ENCODE peak calls at places on chromosomes 1 and 21, in eight cellular contexts. One of them, this sample, is unnamed.

GRCh38 chr21:45537111-45537745 is 5.0 kb downstream of the SLC19A1 start:
- DNase-seq in mucosa of descending colon: no peak
- DNase-seq in hepatocyte: no peak
- DNase-seq in fibroblast of lung: no peak
- DNase-seq in Panc1: no peak
- DNase-seq in heart right ventricle: no peak
- DNase-seq in cardiac muscle cell: no peak
- DNase-seq in GM23338: no peak
- DNase-seq in this sample: no peak

GRCh38 chr1:74767490-74767889 is 34.5 kb downstream of the TYW3 start:
- DNase-seq in mucosa of descending colon: no peak
- DNase-seq in GM23338: peak; percentile 86
- DNase-seq in fibroblast of lung: no peak
- DNase-seq in heart right ventricle: no peak
- DNase-seq in Panc1: peak; percentile 2
- DNase-seq in hepatocyte: no peak
- DNase-seq in cardiac muscle cell: no peak
- DNase-seq in this sample: no peak

GRCh38 chr1:103273106-103273505 is 164.8 kb upstream of the COL11A1 start:
- DNase-seq in heart right ventricle: no peak
- DNase-seq in cardiac muscle cell: no peak
- DNase-seq in Panc1: no peak
- DNase-seq in fibroblast of lung: no peak
- DNase-seq in mucosa of descending colon: no peak
- DNase-seq in hepatocyte: no peak
- DNase-seq in GM23338: peak; percentile 60
- DNase-seq in this sample: no peak

GRCh38 chr1:36166938-36167910 is 11.3 kb downstream of the MAP7D1 start:
- DNase-seq in GM23338: no peak
- DNase-seq in hepatocyte: no peak
- DNase-seq in fibroblast of lung: peak; percentile 67
- DNase-seq in heart right ventricle: no peak
- DNase-seq in mucosa of descending colon: peak; percentile 15
- DNase-seq in cardiac muscle cell: no peak
- DNase-seq in Panc1: no peak
- DNase-seq in this sample: peak; percentile 66

GRCh38 chr1:43605761-43606160 is 44.2 kb upstream of the KDM4A start:
- DNase-seq in hepatocyte: no peak
- DNase-seq in GM23338: no peak
- DNase-seq in Panc1: no peak
- DNase-seq in heart right ventricle: no peak
- DNase-seq in cardiac muscle cell: no peak
- DNase-seq in mucosa of descending colon: no peak
- DNase-seq in fibroblast of lung: no peak
- DNase-seq in this sample: peak; percentile 35

GRCh38 chr1:172940170-172940855 is 110.4 kb downstream of the TNFSF18 start:
- DNase-seq in heart right ventricle: no peak
- DNase-seq in cardiac muscle cell: peak; percentile 1
- DNase-seq in mucosa of descending colon: no peak
- DNase-seq in fibroblast of lung: peak; percentile 95
- DNase-seq in GM23338: no peak
- DNase-seq in Panc1: no peak
- DNase-seq in hepatocyte: no peak
- DNase-seq in this sample: no peak

GRCh38 chr1:233885196-233886028 is 19.1 kb upstream of the SLC35F3 start:
- DNase-seq in heart right ventricle: no peak
- DNase-seq in fibroblast of lung: peak; percentile 78
- DNase-seq in cardiac muscle cell: no peak
- DNase-seq in GM23338: no peak
- DNase-seq in Panc1: no peak
- DNase-seq in mucosa of descending colon: no peak
- DNase-seq in hepatocyte: no peak
- DNase-seq in this sample: no peak

GRCh38 chr1:203127672-203128611 is at the start of gene ADORA1:
- DNase-seq in Panc1: no peak
- DNase-seq in hepatocyte: peak; percentile 89
- DNase-seq in fibroblast of lung: peak; percentile 70
- DNase-seq in mucosa of descending colon: peak; percentile 62
- DNase-seq in cardiac muscle cell: peak; percentile 91
- DNase-seq in heart right ventricle: peak; percentile 65
- DNase-seq in GM23338: peak; percentile 94
- DNase-seq in this sample: peak; percentile 77

GRCh38 chr1:152515454-152515823 is 1.2 kb downstream of the CRCT1 start:
- DNase-seq in cardiac muscle cell: no peak
- DNase-seq in heart right ventricle: no peak
- DNase-seq in hepatocyte: no peak
- DNase-seq in GM23338: peak; percentile 78
- DNase-seq in mucosa of descending colon: no peak
- DNase-seq in fibroblast of lung: peak; percentile 41
- DNase-seq in Panc1: no peak
- DNase-seq in this sample: no peak

GRCh38 chr1:63807063-63807462 is 33.2 kb downstream of the ROR1 start:
- DNase-seq in GM23338: no peak
- DNase-seq in cardiac muscle cell: no peak
- DNase-seq in fibroblast of lung: no peak
- DNase-seq in hepatocyte: no peak
- DNase-seq in Panc1: no peak
- DNase-seq in heart right ventricle: no peak
- DNase-seq in mucosa of descending colon: no peak
- DNase-seq in this sample: no peak

GRCh38 chr1:150563340-150564038 is 14.3 kb downstream of the ADAMTSL4 start:
- DNase-seq in heart right ventricle: no peak
- DNase-seq in hepatocyte: peak; percentile 56
- DNase-seq in cardiac muscle cell: no peak
- DNase-seq in Panc1: no peak
- DNase-seq in fibroblast of lung: no peak
- DNase-seq in mucosa of descending colon: peak; percentile 80
- DNase-seq in GM23338: no peak
- DNase-seq in this sample: peak; percentile 58

GRCh38 chr1:205204552-205204951 is 7.0 kb downstream of the DSTYK start:
- DNase-seq in GM23338: no peak
- DNase-seq in mucosa of descending colon: no peak
- DNase-seq in fibroblast of lung: peak; percentile 64
- DNase-seq in Panc1: no peak
- DNase-seq in cardiac muscle cell: no peak
- DNase-seq in hepatocyte: no peak
- DNase-seq in heart right ventricle: no peak
- DNase-seq in this sample: peak; percentile 27

GRCh38 chr21:38837806-38838461 is 32.2 kb downstream of the ETS2 start:
- DNase-seq in mucosa of descending colon: no peak
- DNase-seq in fibroblast of lung: no peak
- DNase-seq in cardiac muscle cell: no peak
- DNase-seq in heart right ventricle: no peak
- DNase-seq in hepatocyte: no peak
- DNase-seq in Panc1: no peak
- DNase-seq in GM23338: no peak
- DNase-seq in this sample: no peak

GRCh38 chr1:230208619-230209261 is 141.7 kb downstream of the GALNT2 start:
- DNase-seq in GM23338: no peak
- DNase-seq in Panc1: no peak
- DNase-seq in heart right ventricle: no peak
- DNase-seq in mucosa of descending colon: no peak
- DNase-seq in fibroblast of lung: no peak
- DNase-seq in hepatocyte: no peak
- DNase-seq in cardiac muscle cell: peak; percentile 39
- DNase-seq in this sample: no peak

GRCh38 chr1:910311-910880 is 13.3 kb upstream of the SAMD11 start:
- DNase-seq in mucosa of descending colon: peak; percentile 49
- DNase-seq in hepatocyte: peak; percentile 5
- DNase-seq in cardiac muscle cell: no peak
- DNase-seq in Panc1: no peak
- DNase-seq in heart right ventricle: no peak
- DNase-seq in fibroblast of lung: no peak
- DNase-seq in GM23338: no peak
- DNase-seq in this sample: no peak

GRCh38 chr1:205575294-205575885 is 56.4 kb downstream of the ELK4 start:
- DNase-seq in GM23338: no peak
- DNase-seq in hepatocyte: no peak
- DNase-seq in cardiac muscle cell: no peak
- DNase-seq in fibroblast of lung: no peak
- DNase-seq in Panc1: no peak
- DNase-seq in mucosa of descending colon: no peak
- DNase-seq in heart right ventricle: no peak
- DNase-seq in this sample: no peak

GRCh38 chr1:155062702-155063411 is 683 bp upstream of the EFNA4 start:
- DNase-seq in GM23338: peak; percentile 88
- DNase-seq in hepatocyte: peak; percentile 83
- DNase-seq in mucosa of descending colon: peak; percentile 83
- DNase-seq in Panc1: no peak
- DNase-seq in fibroblast of lung: peak; percentile 25
- DNase-seq in heart right ventricle: peak; percentile 70
- DNase-seq in cardiac muscle cell: peak; percentile 80
- DNase-seq in this sample: peak; percentile 55

GRCh38 chr1:54922921-54923421 is 36.0 kb upstream of the DHCR24 start:
- DNase-seq in mucosa of descending colon: no peak
- DNase-seq in GM23338: no peak
- DNase-seq in hepatocyte: no peak
- DNase-seq in fibroblast of lung: peak; percentile 29
- DNase-seq in Panc1: no peak
- DNase-seq in cardiac muscle cell: no peak
- DNase-seq in heart right ventricle: no peak
- DNase-seq in this sample: peak; percentile 63

GRCh38 chr1:107076846-107077245 is 20.4 kb downstream of the PRMT6 start:
- DNase-seq in cardiac muscle cell: no peak
- DNase-seq in hepatocyte: no peak
- DNase-seq in mucosa of descending colon: no peak
- DNase-seq in fibroblast of lung: peak; percentile 92
- DNase-seq in heart right ventricle: no peak
- DNase-seq in GM23338: peak; percentile 57
- DNase-seq in Panc1: peak; percentile 74
- DNase-seq in this sample: peak; percentile 35

GRCh38 chr1:3113047-3113740 is 44.2 kb downstream of the PRDM16 start:
- DNase-seq in fibroblast of lung: no peak
- DNase-seq in hepatocyte: no peak
- DNase-seq in GM23338: no peak
- DNase-seq in Panc1: no peak
- DNase-seq in heart right ventricle: no peak
- DNase-seq in mucosa of descending colon: no peak
- DNase-seq in cardiac muscle cell: no peak
- DNase-seq in this sample: no peak

GRCh38 chr1:24635195-24635843 is 7.8 kb upstream of the SRRM1 start:
- DNase-seq in fibroblast of lung: peak; percentile 68
- DNase-seq in hepatocyte: peak; percentile 77
- DNase-seq in cardiac muscle cell: peak; percentile 72
- DNase-seq in Panc1: peak; percentile 58
- DNase-seq in mucosa of descending colon: no peak
- DNase-seq in GM23338: peak; percentile 88
- DNase-seq in heart right ventricle: no peak
- DNase-seq in this sample: peak; percentile 91

GRCh38 chr1:171868217-171868616 is 26.9 kb downstream of the DNM3 start:
- DNase-seq in fibroblast of lung: peak; percentile 43
- DNase-seq in hepatocyte: no peak
- DNase-seq in mucosa of descending colon: no peak
- DNase-seq in heart right ventricle: no peak
- DNase-seq in Panc1: no peak
- DNase-seq in GM23338: no peak
- DNase-seq in cardiac muscle cell: no peak
- DNase-seq in this sample: peak; percentile 24

GRCh38 chr1:113538225-113538624 is 147.9 kb downstream of the MAGI3 start:
- DNase-seq in cardiac muscle cell: no peak
- DNase-seq in hepatocyte: no peak
- DNase-seq in mucosa of descending colon: no peak
- DNase-seq in Panc1: no peak
- DNase-seq in heart right ventricle: no peak
- DNase-seq in fibroblast of lung: peak; percentile 59
- DNase-seq in GM23338: no peak
- DNase-seq in this sample: no peak

GRCh38 chr1:39275836-39276507 is 71.5 kb downstream of the MACF1 start:
- DNase-seq in Panc1: no peak
- DNase-seq in mucosa of descending colon: no peak
- DNase-seq in cardiac muscle cell: no peak
- DNase-seq in GM23338: no peak
- DNase-seq in heart right ventricle: no peak
- DNase-seq in fibroblast of lung: peak; percentile 26
- DNase-seq in hepatocyte: peak; percentile 32
- DNase-seq in this sample: no peak
- H3K4me1 ChIP-seq in Panc1: peaks cover 4% of the 10 kb centered on the region
- H3K4me1 ChIP-seq in mucosa of descending colon: peaks cover 6% of the 10 kb centered on the region
- H3K4me1 ChIP-seq in cardiac muscle cell: peaks cover 25% of the 10 kb centered on the region
- H3K4me1 ChIP-seq in GM23338: peaks cover 56% of the 10 kb centered on the region
- H3K4me1 ChIP-seq in heart right ventricle: peaks cover 41% of the 10 kb centered on the region
- H3K4me1 ChIP-seq in fibroblast of lung: peaks cover 5% of the 10 kb centered on the region
- H3K4me1 ChIP-seq in hepatocyte: peaks cover 12% of the 10 kb centered on the region
- H3K4me1 ChIP-seq in this sample: peaks cover 4% of the 10 kb centered on the region

DNA sequence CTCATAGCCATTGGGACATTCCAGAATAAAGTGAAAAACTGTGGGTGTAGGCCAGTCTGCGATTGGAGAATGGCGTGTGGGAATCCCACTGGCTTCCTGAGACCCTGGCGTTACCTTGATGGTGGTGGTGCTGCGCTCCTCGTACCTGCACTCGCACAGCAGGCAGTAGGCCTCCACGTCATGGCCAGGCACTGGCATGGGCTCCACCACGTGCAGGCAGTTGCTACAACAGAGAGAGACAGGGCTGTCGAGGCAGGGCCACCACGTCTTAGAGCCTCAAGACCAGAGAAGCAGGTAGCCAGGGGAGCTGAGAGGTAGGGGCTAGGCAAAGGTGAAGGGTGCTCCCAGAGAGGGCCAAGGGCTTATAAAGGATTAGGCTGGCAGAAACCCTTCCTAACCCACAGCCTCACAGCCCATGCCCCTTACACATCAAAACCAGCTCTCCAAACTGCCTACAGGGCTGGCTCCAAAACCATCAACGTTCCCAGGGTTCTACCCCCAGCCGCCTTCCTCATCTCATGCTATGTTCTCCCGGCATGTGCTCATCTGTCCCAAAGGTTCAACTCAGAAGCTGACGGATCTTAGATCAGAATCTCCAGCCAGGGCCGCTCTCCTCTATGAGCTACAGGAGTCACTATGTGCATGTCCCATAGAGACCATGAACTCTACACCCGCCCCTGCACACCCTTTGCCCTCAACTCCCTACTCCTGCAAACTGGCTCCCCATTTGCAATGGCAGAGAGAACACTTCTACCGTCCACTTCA is 7.5 kb downstream of the TMEM9 start:
- DNase-seq in cardiac muscle cell: no peak
- DNase-seq in heart right ventricle: no peak
- DNase-seq in fibroblast of lung: no peak
- DNase-seq in GM23338: no peak
- DNase-seq in hepatocyte: no peak
- DNase-seq in Panc1: no peak
- DNase-seq in mucosa of descending colon: no peak
- DNase-seq in this sample: no peak
- H3K36me3 ChIP-seq in cardiac muscle cell: peaks cover 71% of the 10 kb centered on the region
- H3K36me3 ChIP-seq in heart right ventricle: peaks cover 100% of the 10 kb centered on the region
- H3K36me3 ChIP-seq in fibroblast of lung: peaks cover 23% of the 10 kb centered on the region
- H3K36me3 ChIP-seq in GM23338: peaks cover 50% of the 10 kb centered on the region
- H3K36me3 ChIP-seq in hepatocyte: no peaks in the 10 kb centered on the region
- H3K36me3 ChIP-seq in Panc1: peaks cover 7% of the 10 kb centered on the region
- H3K36me3 ChIP-seq in mucosa of descending colon: no peaks in the 10 kb centered on the region
- H3K36me3 ChIP-seq in this sample: peaks cover 61% of the 10 kb centered on the region

GRCh38 chr1:56506314-56506743 is 73.0 kb downstream of the PLPP3 start:
- DNase-seq in hepatocyte: no peak
- DNase-seq in mucosa of descending colon: peak; percentile 77
- DNase-seq in Panc1: no peak
- DNase-seq in fibroblast of lung: no peak
- DNase-seq in GM23338: no peak
- DNase-seq in cardiac muscle cell: no peak
- DNase-seq in heart right ventricle: peak; percentile 29
- DNase-seq in this sample: no peak
- H3K4me1 ChIP-seq in hepatocyte: peaks cover 54% of the 10 kb centered on the region
- H3K4me1 ChIP-seq in mucosa of descending colon: peaks cover 6% of the 10 kb centered on the region
- H3K4me1 ChIP-seq in Panc1: no peaks in the 10 kb centered on the region
- H3K4me1 ChIP-seq in fibroblast of lung: peaks cover 8% of the 10 kb centered on the region
- H3K4me1 ChIP-seq in GM23338: peaks cover 16% of the 10 kb centered on the region
- H3K4me1 ChIP-seq in cardiac muscle cell: peaks cover 48% of the 10 kb centered on the region
- H3K4me1 ChIP-seq in heart right ventricle: peaks cover 79% of the 10 kb centered on the region
- H3K4me1 ChIP-seq in this sample: peaks cover 71% of the 10 kb centered on the region

GRCh38 chr1:198889102-198889501 is 250.3 kb downstream of the PTPRC start:
- DNase-seq in fibroblast of lung: no peak
- DNase-seq in hepatocyte: no peak
- DNase-seq in heart right ventricle: no peak
- DNase-seq in Panc1: no peak
- DNase-seq in cardiac muscle cell: no peak
- DNase-seq in mucosa of descending colon: no peak
- DNase-seq in GM23338: no peak
- DNase-seq in this sample: no peak
- H3K36me3 ChIP-seq in fibroblast of lung: no peaks in the 10 kb centered on the region
- H3K36me3 ChIP-seq in hepatocyte: no peaks in the 10 kb centered on the region
- H3K36me3 ChIP-seq in heart right ventricle: no peaks in the 10 kb centered on the region
- H3K36me3 ChIP-seq in Panc1: no peaks in the 10 kb centered on the region
- H3K36me3 ChIP-seq in cardiac muscle cell: no peaks in the 10 kb centered on the region
- H3K36me3 ChIP-seq in mucosa of descending colon: no peaks in the 10 kb centered on the region
- H3K36me3 ChIP-seq in GM23338: no peaks in the 10 kb centered on the region
- H3K36me3 ChIP-seq in this sample: no peaks in the 10 kb centered on the region

This sample was measured in adipocyte.